ENCODE peak calls at places on chromosomes 12 and 14, in five cellular contexts. One of them, this sample, is unnamed. For H3K4me1 and H3K27me3, the result is how much of the 10 kb centered on the place peaks cover.

GRCh38 chr12:63944586-63945228 is 100.2 kb downstream of the SRGAP1 start:
- DNase-seq in uterus: no peak
- DNase-seq in stomach: no peak
- DNase-seq in psoas muscle: no peak
- DNase-seq in esophagus squamous epithelium: no peak
- DNase-seq in this sample: no peak

GRCh38 chr12:94650143-94651056 is at the start of gene TMCC3:
- DNase-seq in psoas muscle: peak
- DNase-seq in esophagus squamous epithelium: no peak
- DNase-seq in uterus: peak
- DNase-seq in stomach: peak
- DNase-seq in this sample: peak

GRCh38 chr14:47227051-47227600 is 448.3 kb downstream of the MDGA2 start:
- DNase-seq in uterus: no peak
- DNase-seq in stomach: no peak
- DNase-seq in psoas muscle: no peak
- DNase-seq in esophagus squamous epithelium: no peak
- DNase-seq in this sample: no peak

GRCh38 chr14:95322646-95323045 is 2.9 kb upstream of the CLMN start:
- DNase-seq in uterus: no peak
- DNase-seq in esophagus squamous epithelium: no peak
- DNase-seq in stomach: no peak
- DNase-seq in psoas muscle: no peak
- DNase-seq in this sample: no peak

GRCh38 chr14:68939893-68940613 is 39.0 kb downstream of the ACTN1 start:
- DNase-seq in uterus: peak
- DNase-seq in psoas muscle: peak
- DNase-seq in stomach: peak
- DNase-seq in esophagus squamous epithelium: no peak
- DNase-seq in this sample: peak

GRCh38 chr14:101120636-101121398 is 217.3 kb upstream of the RTL1 start:
- DNase-seq in psoas muscle: peak
- DNase-seq in esophagus squamous epithelium: no peak
- DNase-seq in stomach: peak
- DNase-seq in uterus: peak
- DNase-seq in this sample: no peak

GRCh38 chr12:63226792-63227463 is 75.9 kb upstream of the AVPR1A start:
- DNase-seq in uterus: no peak
- DNase-seq in stomach: no peak
- DNase-seq in psoas muscle: no peak
- DNase-seq in esophagus squamous epithelium: no peak
- DNase-seq in this sample: no peak

GRCh38 chr12:71671816-71672215 is 7.7 kb downstream of the THAP2 start:
- DNase-seq in uterus: no peak
- DNase-seq in esophagus squamous epithelium: no peak
- DNase-seq in stomach: no peak
- DNase-seq in psoas muscle: no peak
- DNase-seq in this sample: no peak

GRCh38 chr14:72903707-72904106 is 9.8 kb upstream of the DPF3 start:
- DNase-seq in uterus: no peak
- DNase-seq in esophagus squamous epithelium: no peak
- DNase-seq in psoas muscle: no peak
- DNase-seq in stomach: no peak
- DNase-seq in this sample: no peak

GRCh38 chr12:48934312-48934706 is 9.0 kb upstream of the FKBP11 start:
- DNase-seq in uterus: no peak
- DNase-seq in psoas muscle: no peak
- DNase-seq in esophagus squamous epithelium: no peak
- DNase-seq in stomach: no peak
- DNase-seq in this sample: no peak

GRCh38 chr12:72219937-72220336 is 52.2 kb upstream of the TRHDE start:
- DNase-seq in stomach: no peak
- DNase-seq in uterus: no peak
- DNase-seq in psoas muscle: no peak
- DNase-seq in esophagus squamous epithelium: no peak
- DNase-seq in this sample: no peak

GRCh38 chr12:45296046-45296586 is 80.2 kb downstream of the ANO6 start:
- DNase-seq in esophagus squamous epithelium: no peak
- DNase-seq in uterus: no peak
- DNase-seq in psoas muscle: no peak
- DNase-seq in stomach: no peak
- DNase-seq in this sample: no peak

GRCh38 chr12:43676183-43676813 is 82.3 kb downstream of the PUS7L start:
- DNase-seq in stomach: no peak
- DNase-seq in psoas muscle: no peak
- DNase-seq in uterus: no peak
- DNase-seq in esophagus squamous epithelium: no peak
- DNase-seq in this sample: peak

GRCh38 chr14:102824832-102825231 is 47.6 kb downstream of the TRAF3 start:
- DNase-seq in uterus: no peak
- DNase-seq in psoas muscle: peak
- DNase-seq in esophagus squamous epithelium: no peak
- DNase-seq in stomach: no peak
- DNase-seq in this sample: no peak

GRCh38 chr14:102823546-102823945 is 46.3 kb downstream of the TRAF3 start:
- DNase-seq in uterus: no peak
- DNase-seq in stomach: no peak
- DNase-seq in esophagus squamous epithelium: no peak
- DNase-seq in psoas muscle: no peak
- DNase-seq in this sample: no peak

GRCh38 chr14:102826751-102827675 is 49.8 kb downstream of the TRAF3 start:
- DNase-seq in esophagus squamous epithelium: no peak
- DNase-seq in uterus: no peak
- DNase-seq in stomach: no peak
- DNase-seq in psoas muscle: no peak
- DNase-seq in this sample: no peak

GRCh38 chr14:102826161-102826560 is 48.9 kb downstream of the TRAF3 start:
- DNase-seq in uterus: no peak
- DNase-seq in stomach: no peak
- DNase-seq in esophagus squamous epithelium: no peak
- DNase-seq in psoas muscle: no peak
- DNase-seq in this sample: no peak

GRCh38 chr14:102825307-102826095 is 48.3 kb downstream of the TRAF3 start:
- DNase-seq in esophagus squamous epithelium: no peak
- DNase-seq in psoas muscle: no peak
- DNase-seq in stomach: no peak
- DNase-seq in uterus: no peak
- DNase-seq in this sample: no peak
- H3K4me3 ChIP-seq in esophagus squamous epithelium: no peak
- H3K4me3 ChIP-seq in psoas muscle: no peak
- H3K4me3 ChIP-seq in stomach: no peak
- H3K4me3 ChIP-seq in uterus: no peak
- H3K4me3 ChIP-seq in this sample: no peak

GRCh38 chr12:47193066-47193465 is 113.3 kb upstream of the AMIGO2 start:
- DNase-seq in psoas muscle: no peak
- DNase-seq in uterus: no peak
- DNase-seq in esophagus squamous epithelium: no peak
- DNase-seq in stomach: no peak
- DNase-seq in this sample: no peak
- H3K4me1 ChIP-seq in psoas muscle: under half
- H3K4me1 ChIP-seq in uterus: under half
- H3K4me1 ChIP-seq in esophagus squamous epithelium: under half
- H3K4me1 ChIP-seq in stomach: under half
- H3K4me1 ChIP-seq in this sample: under half

GRCh38 chr12:4272976-4273650 is 449 bp upstream of the CCND2 start:
- DNase-seq in esophagus squamous epithelium: no peak
- DNase-seq in uterus: no peak
- DNase-seq in stomach: no peak
- DNase-seq in psoas muscle: no peak
- DNase-seq in this sample: no peak

GRCh38 chr12:4273651-4274395 is at the start of gene CCND2:
- DNase-seq in esophagus squamous epithelium: no peak
- DNase-seq in psoas muscle: peak
- DNase-seq in uterus: peak
- DNase-seq in stomach: peak
- DNase-seq in this sample: peak

GRCh38 chr12:4274960-4275868 is 1.7 kb downstream of the CCND2 start:
- DNase-seq in psoas muscle: no peak
- DNase-seq in esophagus squamous epithelium: no peak
- DNase-seq in uterus: peak
- DNase-seq in stomach: no peak
- DNase-seq in this sample: no peak

GRCh38 chr12:4275869-4276253 is 2.3 kb downstream of the CCND2 start:
- DNase-seq in stomach: no peak
- DNase-seq in psoas muscle: no peak
- DNase-seq in esophagus squamous epithelium: no peak
- DNase-seq in uterus: peak
- DNase-seq in this sample: no peak

GRCh38 chr12:4274396-4274959 is 916 bp downstream of the CCND2 start:
- DNase-seq in esophagus squamous epithelium: no peak
- DNase-seq in stomach: no peak
- DNase-seq in uterus: peak
- DNase-seq in psoas muscle: no peak
- DNase-seq in this sample: peak
- H3K27me3 ChIP-seq in esophagus squamous epithelium: half or more
- H3K27me3 ChIP-seq in stomach: under half
- H3K27me3 ChIP-seq in uterus: under half
- H3K27me3 ChIP-seq in psoas muscle: under half
- H3K27me3 ChIP-seq in this sample: under half

DNA sequence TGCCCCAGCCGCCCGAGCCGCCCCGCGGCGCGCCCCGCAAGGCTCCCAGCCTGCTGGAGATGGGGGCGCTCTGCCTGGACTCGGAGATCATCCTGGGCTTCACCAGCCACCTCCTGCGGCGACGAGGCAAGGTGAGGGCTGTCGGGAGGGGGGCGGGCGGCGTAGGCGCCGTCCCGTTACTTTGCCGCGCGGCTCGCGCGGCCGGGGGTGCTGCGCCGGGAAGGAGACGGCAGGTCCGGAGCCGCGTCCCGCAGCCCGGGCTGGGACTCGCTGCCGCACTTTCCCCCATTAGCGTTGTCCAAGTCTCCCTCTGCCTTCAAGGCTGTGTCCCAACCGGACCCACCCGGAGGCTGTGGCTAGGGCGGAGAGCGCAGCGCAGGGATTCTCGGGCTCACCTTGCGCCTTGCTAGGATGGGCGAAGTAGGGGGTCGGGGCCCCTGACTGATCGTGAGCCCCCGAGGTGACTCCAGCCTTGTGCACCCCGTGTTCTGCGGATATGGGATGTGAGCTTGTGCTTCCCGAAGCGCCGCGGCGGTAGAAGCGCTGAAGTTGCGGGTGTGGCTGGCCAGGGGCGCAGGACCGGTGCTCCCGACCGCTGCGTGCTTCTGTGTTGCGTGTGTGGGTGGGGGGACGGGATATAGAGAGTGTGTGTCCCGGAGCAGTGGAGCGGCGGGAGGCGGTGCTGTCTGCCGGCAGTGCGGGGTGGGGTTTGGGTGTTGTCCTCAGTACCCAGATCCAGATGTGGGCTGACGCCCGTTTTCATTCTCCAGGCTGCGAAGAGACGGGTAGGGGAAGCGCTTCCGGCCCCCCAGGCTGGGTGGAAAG is 1.7 kb upstream of the KIF26A start:
- DNase-seq in esophagus squamous epithelium: no peak
- DNase-seq in uterus: no peak
- DNase-seq in psoas muscle: peak
- DNase-seq in stomach: no peak
- DNase-seq in this sample: no peak
- H3K4me3 ChIP-seq in esophagus squamous epithelium: no peak
- H3K4me3 ChIP-seq in uterus: no peak
- H3K4me3 ChIP-seq in psoas muscle: peak
- H3K4me3 ChIP-seq in stomach: peak
- H3K4me3 ChIP-seq in this sample: peak

GRCh38 chr14:56147980-56148901 is 30.0 kb downstream of the PELI2 start:
- DNase-seq in psoas muscle: no peak
- DNase-seq in uterus: no peak
- DNase-seq in stomach: no peak
- DNase-seq in esophagus squamous epithelium: no peak
- DNase-seq in this sample: no peak
- H3K4me1 ChIP-seq in psoas muscle: under half
- H3K4me1 ChIP-seq in uterus: under half
- H3K4me1 ChIP-seq in stomach: half or more
- H3K4me1 ChIP-seq in esophagus squamous epithelium: under half
- H3K4me1 ChIP-seq in this sample: under half

GRCh38 chr12:132384916-132385315 is 55.5 kb upstream of the GALNT9 start:
- DNase-seq in psoas muscle: no peak
- DNase-seq in stomach: no peak
- DNase-seq in uterus: no peak
- DNase-seq in esophagus squamous epithelium: no peak
- DNase-seq in this sample: no peak
- H3K27me3 ChIP-seq in psoas muscle: under half
- H3K27me3 ChIP-seq in stomach: under half
- H3K27me3 ChIP-seq in uterus: under half
- H3K27me3 ChIP-seq in esophagus squamous epithelium: half or more
- H3K27me3 ChIP-seq in this sample: under half

DNA sequence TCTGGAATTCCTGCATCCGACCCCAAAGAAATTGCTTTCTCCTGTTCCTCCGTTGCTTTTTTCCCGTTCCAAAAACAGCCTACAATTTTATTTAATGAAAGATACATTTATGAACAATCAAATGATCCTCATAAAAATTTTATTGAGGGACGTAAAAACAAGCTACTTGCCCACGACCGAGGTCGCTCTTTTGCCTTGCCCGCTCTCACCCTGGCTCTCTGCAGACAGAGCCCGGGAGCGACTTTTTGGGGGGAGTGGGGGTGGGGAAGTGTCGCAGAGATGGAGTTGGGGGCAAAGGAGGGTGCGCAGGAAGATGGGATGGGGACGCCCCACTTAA is 1.1 kb upstream of the HOXC9 start:
- DNase-seq in psoas muscle: peak
- DNase-seq in uterus: no peak
- DNase-seq in stomach: no peak
- DNase-seq in esophagus squamous epithelium: no peak
- DNase-seq in this sample: no peak
- H3K4me3 ChIP-seq in psoas muscle: peak
- H3K4me3 ChIP-seq in uterus: no peak
- H3K4me3 ChIP-seq in stomach: no peak
- H3K4me3 ChIP-seq in esophagus squamous epithelium: no peak
- H3K4me3 ChIP-seq in this sample: no peak

DNA sequence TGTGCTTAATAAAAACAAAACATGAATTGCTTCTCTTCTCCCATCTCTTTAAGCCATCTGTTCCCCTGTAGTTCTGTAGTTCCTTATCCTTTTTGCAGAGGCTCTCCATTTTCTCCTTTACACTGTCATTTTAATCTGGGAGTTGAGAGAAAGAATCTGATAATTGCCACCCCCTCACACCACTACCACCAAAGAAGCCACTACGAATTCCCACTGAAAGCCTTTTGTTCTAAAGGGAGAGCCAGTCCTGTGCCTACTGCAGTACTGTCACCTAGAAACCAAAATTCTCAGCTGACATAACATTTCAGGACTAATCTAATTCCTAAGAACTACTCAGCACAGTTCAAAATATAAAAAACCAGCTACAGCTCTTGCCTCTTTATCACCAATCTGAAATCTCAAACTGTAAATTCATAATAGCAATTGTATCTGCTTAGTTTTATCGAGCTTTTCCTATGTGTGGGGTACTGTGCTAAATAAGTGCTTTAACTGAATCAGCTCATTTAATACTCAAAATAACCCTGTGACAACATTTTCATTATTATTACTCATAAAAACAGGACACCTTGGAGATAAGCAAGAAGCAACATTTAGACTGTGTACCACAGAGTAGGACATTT is 72.4 kb downstream of the SPPL3 start:
- DNase-seq in esophagus squamous epithelium: no peak
- DNase-seq in stomach: no peak
- DNase-seq in uterus: no peak
- DNase-seq in psoas muscle: no peak
- DNase-seq in this sample: no peak
- H3K4me1 ChIP-seq in esophagus squamous epithelium: under half
- H3K4me1 ChIP-seq in stomach: half or more
- H3K4me1 ChIP-seq in uterus: under half
- H3K4me1 ChIP-seq in psoas muscle: half or more
- H3K4me1 ChIP-seq in this sample: under half

This sample was measured in Caco-2.